ENCODE peak calls at places on chromosome 18, in five cellular contexts. One of them, this sample, is unnamed.

GRCh38 chr18:79290876-79291275 is 104.9 kb upstream of the NFATC1 start:
- DNase-seq in fibroblast of pulmonary artery: no peak
- DNase-seq in activated CD8-positive, alpha-beta memory T cell treated with anti-CD3 and anti-CD28 coated beads for 24 hours: no peak
- DNase-seq in left ventricle myocardium superior: no peak
- DNase-seq in right lobe of liver: no peak
- DNase-seq in this sample: no peak

GRCh38 chr18:49277395-49278036 is 182.9 kb downstream of the DYM start:
- DNase-seq in right lobe of liver: no peak
- DNase-seq in activated CD8-positive, alpha-beta memory T cell treated with anti-CD3 and anti-CD28 coated beads for 24 hours: no peak
- DNase-seq in fibroblast of pulmonary artery: peak
- DNase-seq in left ventricle myocardium superior: no peak
- DNase-seq in this sample: no peak

GRCh38 chr18:12598181-12598921 is 59.6 kb downstream of the SPIRE1 start:
- DNase-seq in fibroblast of pulmonary artery: peak
- DNase-seq in activated CD8-positive, alpha-beta memory T cell treated with anti-CD3 and anti-CD28 coated beads for 24 hours: no peak
- DNase-seq in right lobe of liver: no peak
- DNase-seq in left ventricle myocardium superior: no peak
- DNase-seq in this sample: no peak

GRCh38 chr18:58180738-58181353 is 136.8 kb downstream of the NEDD4L start:
- DNase-seq in fibroblast of pulmonary artery: peak
- DNase-seq in right lobe of liver: no peak
- DNase-seq in left ventricle myocardium superior: no peak
- DNase-seq in activated CD8-positive, alpha-beta memory T cell treated with anti-CD3 and anti-CD28 coated beads for 24 hours: peak
- DNase-seq in this sample: peak

GRCh38 chr18:22399949-22400348 is 17.8 kb downstream of the CTAGE1 start:
- DNase-seq in fibroblast of pulmonary artery: peak
- DNase-seq in right lobe of liver: peak
- DNase-seq in left ventricle myocardium superior: no peak
- DNase-seq in activated CD8-positive, alpha-beta memory T cell treated with anti-CD3 and anti-CD28 coated beads for 24 hours: no peak
- DNase-seq in this sample: no peak

GRCh38 chr18:60122339-60122738 is 222.5 kb downstream of the PMAIP1 start:
- DNase-seq in right lobe of liver: no peak
- DNase-seq in left ventricle myocardium superior: no peak
- DNase-seq in activated CD8-positive, alpha-beta memory T cell treated with anti-CD3 and anti-CD28 coated beads for 24 hours: no peak
- DNase-seq in fibroblast of pulmonary artery: no peak
- DNase-seq in this sample: no peak

GRCh38 chr18:3119401-3120323 is 100.1 kb downstream of the MYOM1 start:
- DNase-seq in fibroblast of pulmonary artery: no peak
- DNase-seq in activated CD8-positive, alpha-beta memory T cell treated with anti-CD3 and anti-CD28 coated beads for 24 hours: no peak
- DNase-seq in left ventricle myocardium superior: no peak
- DNase-seq in right lobe of liver: no peak
- DNase-seq in this sample: no peak

GRCh38 chr18:36572135-36572856 is 256.5 kb downstream of the TPGS2 start:
- DNase-seq in activated CD8-positive, alpha-beta memory T cell treated with anti-CD3 and anti-CD28 coated beads for 24 hours: no peak
- DNase-seq in left ventricle myocardium superior: peak
- DNase-seq in fibroblast of pulmonary artery: peak
- DNase-seq in right lobe of liver: no peak
- DNase-seq in this sample: no peak

GRCh38 chr18:36692331-36692730 is 136.5 kb downstream of the TPGS2 start:
- DNase-seq in right lobe of liver: no peak
- DNase-seq in left ventricle myocardium superior: no peak
- DNase-seq in fibroblast of pulmonary artery: no peak
- DNase-seq in activated CD8-positive, alpha-beta memory T cell treated with anti-CD3 and anti-CD28 coated beads for 24 hours: no peak
- DNase-seq in this sample: no peak

GRCh38 chr18:51153659-51154371 is 43.7 kb downstream of the MEX3C start:
- DNase-seq in activated CD8-positive, alpha-beta memory T cell treated with anti-CD3 and anti-CD28 coated beads for 24 hours: peak
- DNase-seq in left ventricle myocardium superior: no peak
- DNase-seq in right lobe of liver: no peak
- DNase-seq in fibroblast of pulmonary artery: no peak
- DNase-seq in this sample: peak

GRCh38 chr18:55422456-55423185 is 165.4 kb downstream of the TCF4 start:
- DNase-seq in activated CD8-positive, alpha-beta memory T cell treated with anti-CD3 and anti-CD28 coated beads for 24 hours: no peak
- DNase-seq in right lobe of liver: no peak
- DNase-seq in left ventricle myocardium superior: peak
- DNase-seq in fibroblast of pulmonary artery: peak
- DNase-seq in this sample: no peak

GRCh38 chr18:79616651-79617518 is 62.7 kb upstream of the CTDP1 start:
- DNase-seq in right lobe of liver: peak
- DNase-seq in fibroblast of pulmonary artery: peak
- DNase-seq in left ventricle myocardium superior: no peak
- DNase-seq in activated CD8-positive, alpha-beta memory T cell treated with anti-CD3 and anti-CD28 coated beads for 24 hours: no peak
- DNase-seq in this sample: no peak

GRCh38 chr18:45440246-45440645 is 175.0 kb upstream of the SLC14A2 start:
- DNase-seq in fibroblast of pulmonary artery: no peak
- DNase-seq in left ventricle myocardium superior: no peak
- DNase-seq in activated CD8-positive, alpha-beta memory T cell treated with anti-CD3 and anti-CD28 coated beads for 24 hours: no peak
- DNase-seq in right lobe of liver: no peak
- DNase-seq in this sample: no peak